ENCODE peak calls at places on chromosomes 1 and 21, in four cellular contexts. I is colonic mucosa, P is stomach, R is foreskin keratinocyte. W is an unnamed sample.

GRCh38 chr1:236615399-236616148 is 11.3 kb upstream of the HEATR1 start:
- DNase-seq in I (no peak), P (no peak), R (no peak), W (no peak)

GRCh38 chr21:23083242-23083641 is 2085.0 kb downstream of the NCAM2 start:
- DNase-seq in I (no peak), P (no peak), R (no peak), W (no peak)

GRCh38 chr1:26277719-26278118 is 2.2 kb upstream of the SH3BGRL3 start:
- DNase-seq in I (no peak), P (no peak), R (no peak), W (no peak)

GRCh38 chr1:183019126-183019740 is 4.0 kb upstream of the LAMC1 start:
- DNase-seq in I (no peak), P (no peak), R (no peak), W (no peak)

GRCh38 chr1:32540589-32540988 is 1.4 kb downstream of the ZBTB8A start:
- DNase-seq in I (no peak), P (no peak), R (no peak), W (no peak)

GRCh38 chr21:29332461-29333354 is 34.0 kb downstream of the BACH1 start:
- DNase-seq in I (no peak), P (no peak), R (no peak), W (no peak)

GRCh38 chr1:203282720-203283542 is 22.4 kb upstream of the BTG2 start:
- DNase-seq in I (peak; percentile 31), P (no peak), R (no peak), W (no peak)

GRCh38 chr21:41766883-41767605 is at the start of gene RIPK4:
- DNase-seq in I (peak; percentile 91), P (peak; percentile 92), R (peak; percentile 64), W (peak; percentile 90)

GRCh38 chr21:45041351-45041805 is 33.0 kb upstream of the ADARB1 start:
- DNase-seq in I (peak; percentile 54), P (peak; percentile 50), R (no peak), W (no peak)

GRCh38 chr1:22717038-22717758 is 6.6 kb downstream of the EPHB2 start:
- DNase-seq in I (peak; percentile 87), P (peak; percentile 60), R (no peak), W (no peak)

GRCh38 chr1:160399544-160400283 is 650 bp upstream of the VANGL2 start:
- DNase-seq in I (peak; percentile 15), P (no peak), R (no peak), W (no peak)

GRCh38 chr21:26169061-26169610 is 1.4 kb downstream of the APP start:
- DNase-seq in I (peak; percentile 59), P (peak; percentile 51), R (peak; percentile 24), W (peak; percentile 55)

GRCh38 chr1:226948051-226948450 is 8.0 kb downstream of the COQ8A start:
- DNase-seq in I (no peak), P (no peak), R (no peak), W (no peak)

GRCh38 chr1:215730600-215730999 is 163.5 kb downstream of the KCTD3 start:
- DNase-seq in I (no peak), P (no peak), R (peak; percentile 25), W (peak; percentile 3)

GRCh38 chr1:200624679-200625335 is 4.3 kb upstream of the KIF14 start:
- DNase-seq in I (no peak), P (no peak), R (peak; percentile 81), W (no peak)

GRCh38 chr1:34844252-34844634 is 15.3 kb downstream of the SMIM12 start:
- DNase-seq in I (no peak), P (no peak), R (no peak), W (no peak)

GRCh38 chr1:204075890-204076837 is 3.2 kb downstream of the SOX13 start:
- DNase-seq in I (no peak), P (no peak), R (no peak), W (no peak)

GRCh38 chr1:41516168-41516961 is 31.9 kb upstream of the EDN2 start:
- DNase-seq in I (peak; percentile 91), P (peak; percentile 95), R (no peak), W (peak; percentile 87)

GRCh38 chr1:168811213-168811612 is 82.2 kb upstream of the DPT start:
- DNase-seq in I (no peak), P (no peak), R (peak; percentile 31), W (peak; percentile 17)

GRCh38 chr1:5897281-5897680 is 94.9 kb downstream of the NPHP4 start:
- DNase-seq in I (no peak), P (no peak), R (no peak), W (no peak)

GRCh38 chr1:228465134-228465533 is 22.0 kb upstream of the RNF187 start:
- DNase-seq in I (no peak), P (no peak), R (no peak), W (no peak)

GRCh38 chr1:185917646-185918045 is 183.5 kb downstream of the HMCN1 start:
- DNase-seq in I (no peak), P (no peak), R (no peak), W (peak; percentile 6)

GRCh38 chr1:32981003-32981909 is 16.6 kb upstream of the RNF19B start:
- DNase-seq in I (peak; percentile 77), P (peak; percentile 70), R (peak; percentile 97), W (peak; percentile 80)

GRCh38 chr21:38380391-38381137 is 117.7 kb downstream of the ERG start:
- DNase-seq in I (no peak), P (no peak), R (no peak), W (peak; percentile 30)
- TF ChIP-seq CTCF in I (no peak), P (no peak), R (peak; percentile 61), W (peak; percentile 15)

GRCh38 chr1:44536357-44536756 is 131.3 kb downstream of the RNF220 start:
- DNase-seq in I (no peak), P (no peak), R (no peak), W (no peak)

GRCh38 chr1:44532567-44532944 is 127.5 kb downstream of the RNF220 start:
- DNase-seq in I (no peak), P (no peak), R (no peak), W (no peak)

GRCh38 chr1:44526295-44527073 is 121.4 kb downstream of the RNF220 start:
- DNase-seq in I (no peak), P (no peak), R (no peak), W (no peak)

GRCh38 chr1:44534771-44535170 is 129.7 kb downstream of the RNF220 start:
- DNase-seq in I (no peak), P (no peak), R (no peak), W (no peak)

DNA sequence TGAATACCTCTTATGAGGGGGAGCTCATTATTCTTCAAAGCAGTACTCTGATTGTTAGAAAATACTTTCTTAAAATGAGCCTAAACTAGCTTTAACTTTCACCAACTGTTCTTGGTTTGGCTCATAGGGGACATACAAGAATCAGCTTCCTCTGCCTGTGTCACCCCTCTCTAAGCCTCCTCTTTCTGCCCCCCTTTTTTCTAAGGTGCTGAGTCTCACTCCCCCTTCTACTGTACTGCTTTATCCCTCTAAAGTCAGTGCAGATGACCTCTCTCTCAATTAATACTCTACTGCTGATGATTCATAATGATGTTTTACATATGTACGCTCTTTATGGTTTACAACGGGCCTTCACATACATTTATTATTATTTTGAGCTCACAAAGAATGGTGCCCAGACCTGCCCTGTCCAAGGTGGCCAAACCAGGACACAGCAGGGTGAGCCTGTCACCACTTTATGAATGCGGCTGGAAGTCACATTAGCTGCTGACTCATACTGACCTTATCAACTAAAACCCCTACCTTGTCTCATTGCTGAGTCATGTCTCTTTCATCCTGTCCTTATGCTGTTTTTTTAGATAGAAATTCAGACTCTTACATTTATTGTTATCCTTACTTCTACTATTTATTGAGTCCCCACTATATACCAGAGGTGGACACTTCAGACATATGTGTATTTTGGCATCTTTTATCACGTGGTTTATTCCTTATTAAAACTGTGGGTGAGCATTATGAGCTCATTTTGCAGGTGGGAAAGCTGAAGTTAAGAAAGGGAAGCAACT is 126.9 kb downstream of the RNF220 start:
- DNase-seq in I (no peak), P (no peak), R (peak; percentile 63), W (peak; percentile 53)
- H3K27ac ChIP-seq in I (no peak overlapping the region), P (no peak overlapping the region), R (no peak overlapping the region), W (no peak overlapping the region)

DNA sequence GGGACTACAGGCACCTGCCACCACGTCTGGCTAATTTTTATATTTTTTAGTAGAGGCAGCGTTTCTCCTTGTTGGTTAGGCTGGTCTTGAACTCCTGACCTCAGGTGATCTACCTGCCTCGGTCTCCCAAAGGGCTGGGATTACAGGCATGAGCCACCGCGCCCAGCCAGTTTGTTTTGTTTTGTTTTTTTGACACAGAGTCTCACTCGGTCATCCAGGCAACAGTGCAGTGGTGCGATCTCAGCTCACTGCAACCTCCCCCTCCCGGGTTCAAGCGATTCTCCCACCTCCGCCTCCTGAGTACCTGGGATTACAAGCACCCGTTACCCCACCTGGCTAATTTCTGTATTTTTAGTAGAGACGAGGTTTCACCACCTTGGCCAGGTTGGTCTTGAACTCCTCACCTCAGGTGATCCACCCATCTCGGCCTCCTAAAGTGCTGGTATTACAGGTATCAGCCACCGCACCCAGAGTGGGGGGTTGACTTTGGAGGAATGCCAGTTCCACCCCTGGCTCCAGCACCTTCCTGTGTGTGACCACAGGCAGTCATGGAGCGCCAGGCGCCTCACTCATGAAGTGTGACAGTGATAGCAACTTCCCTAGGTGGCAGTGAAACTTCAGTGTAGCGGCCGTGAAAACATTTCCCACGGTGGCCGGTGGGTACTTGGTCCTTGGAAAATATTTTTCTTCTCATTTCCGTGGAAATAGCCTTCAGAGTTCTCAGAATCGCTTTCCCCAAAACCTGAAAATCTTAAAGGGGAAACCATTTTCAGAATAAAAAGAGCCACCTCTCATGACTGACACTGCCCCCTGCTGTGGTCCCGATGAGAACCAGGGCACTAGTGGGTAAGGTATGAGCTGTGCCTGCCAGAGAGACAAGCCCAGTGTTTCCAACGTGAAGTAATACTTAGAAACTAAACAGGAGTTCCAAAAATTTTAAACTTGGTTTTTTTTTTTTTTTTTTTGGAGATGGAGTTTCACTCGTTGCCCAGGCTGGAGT is 48.6 kb downstream of the WDR4 start:
- DNase-seq in I (peak; percentile 20), P (peak; percentile 25), R (no peak), W (no peak)
- TF ChIP-seq CTCF in I (no peak), P (no peak), R (no peak), W (no peak)

GRCh38 chr1:81158592-81158991 is 642.1 kb upstream of the ADGRL2 start:
- DNase-seq in I (no peak), P (no peak), R (no peak), W (no peak)
- H3K27ac ChIP-seq in I (no peak overlapping the region), P (no peak overlapping the region), R (no peak overlapping the region), W (no peak overlapping the region)